ENCODE peak calls at places on chromosomes 3 and 15, in four cellular contexts. G is RWPE2, T is astrocyte, P is PC-9. J is an unnamed sample.
A peak's percentile ranks its signal among the peaks of the same experiment; 100 is the strongest.

GRCh38 chr3:70606018-70606417 is 293.6 kb upstream of the MDFIC2 start:
- DNase-seq in P (no peak), G (no peak), T (peak; percentile 23), J (no peak)

GRCh38 chr15:52790941-52791751 is 1.0 kb upstream of the ONECUT1 start:
- DNase-seq in P (no peak), G (no peak), T (no peak), J (no peak)

GRCh38 chr3:57434041-57434440 is 110.1 kb downstream of the DNAH12 start:
- DNase-seq in T (peak; percentile 15), P (peak; percentile 6), G (no peak), J (peak; percentile 50)

GRCh38 chr3:15974647-15975046 is 176.9 kb upstream of the ANKRD28 start:
- DNase-seq in G (no peak), T (no peak), P (no peak), J (no peak)

GRCh38 chr15:64773606-64774555 is 1.5 kb downstream of the RBPMS2 start:
- DNase-seq in T (no peak), G (no peak), P (no peak), J (no peak)

GRCh38 chr15:93584021-93584420 is 495.0 kb upstream of the RGMA start:
- DNase-seq in T (no peak), P (no peak), G (no peak), J (peak; percentile 0)

GRCh38 chr15:101059381-101060341 is 140.5 kb downstream of the LRRK1 start:
- DNase-seq in P (no peak), G (peak; percentile 46), T (no peak), J (no peak)

GRCh38 chr3:54653456-54654195 is 274.2 kb downstream of the LRTM1 start:
- DNase-seq in P (no peak), T (no peak), G (no peak), J (no peak)

GRCh38 chr3:143348486-143349327 is 229.1 kb downstream of the CHST2 start:
- DNase-seq in T (no peak), G (no peak), P (no peak), J (no peak)

GRCh38 chr3:64431717-64432116 is 206.5 kb upstream of the PRICKLE2 start:
- DNase-seq in T (no peak), P (no peak), G (no peak), J (peak; percentile 31)

GRCh38 chr3:58173670-58174472 is 36.9 kb downstream of the DNASE1L3 start:
- DNase-seq in T (no peak), P (peak; percentile 55), G (no peak), J (no peak)

GRCh38 chr15:63950911-63951481 is 95.3 kb downstream of the DAPK2 start:
- DNase-seq in T (peak; percentile 94), G (no peak), P (no peak), J (peak; percentile 83)

GRCh38 chr3:147513785-147514184 is 104.6 kb downstream of the ZIC1 start:
- DNase-seq in T (no peak), G (no peak), P (no peak), J (no peak)

GRCh38 chr3:75272708-75273107 is 391.4 kb upstream of the FRG2C start:
- DNase-seq in T (peak; percentile 66), G (no peak), P (no peak), J (peak; percentile 63)

GRCh38 chr3:138234401-138235179 is 47.5 kb downstream of the ARMC8 start:
- DNase-seq in G (no peak), P (no peak), T (peak; percentile 66), J (peak; percentile 38)

GRCh38 chr15:44535509-44536297 is 1.2 kb upstream of the EIF3J start:
- DNase-seq in G (no peak), P (peak; percentile 22), T (no peak), J (no peak)

GRCh38 chr3:171508676-171509075 is 48.5 kb upstream of the TNIK start:
- DNase-seq in T (no peak), P (no peak), G (no peak), J (no peak)

GRCh38 chr3:190308154-190308553 is 14.1 kb downstream of the CLDN1 start:
- DNase-seq in P (no peak), T (no peak), G (no peak), J (no peak)

GRCh38 chr15:60682115-60682514 is 203.2 kb upstream of the ICE2 start:
- DNase-seq in P (no peak), G (no peak), T (peak; percentile 56), J (peak; percentile 83)

GRCh38 chr3:127491323-127491722 is 99.2 kb downstream of the TPRA1 start:
- DNase-seq in P (no peak), T (no peak), G (no peak), J (no peak)

GRCh38 chr3:40189118-40189517 is 120.4 kb upstream of the EIF1B start:
- DNase-seq in G (no peak), T (no peak), P (no peak), J (no peak)

GRCh38 chr3:87867001-87867400 is 191.8 kb downstream of the CGGBP1 start:
- DNase-seq in G (no peak), T (peak; percentile 2), P (no peak), J (peak; percentile 7)

GRCh38 chr3:194640829-194641228 is 7.6 kb upstream of the TMEM44 start:
- DNase-seq in P (no peak), G (no peak), T (peak; percentile 42), J (peak; percentile 30)

GRCh38 chr3:2655229-2655701 is 454.9 kb downstream of the IL5RA start:
- DNase-seq in P (no peak), G (no peak), T (no peak), J (no peak)

GRCh38 chr3:62672270-62672987 is 202.8 kb downstream of the CADPS start:
- DNase-seq in G (no peak), P (no peak), T (no peak), J (no peak)

GRCh38 chr15:80674245-80674614 is 20.9 kb upstream of the ABHD17C start:
- DNase-seq in T (no peak), G (no peak), P (no peak), J (peak; percentile 15)

DNA sequence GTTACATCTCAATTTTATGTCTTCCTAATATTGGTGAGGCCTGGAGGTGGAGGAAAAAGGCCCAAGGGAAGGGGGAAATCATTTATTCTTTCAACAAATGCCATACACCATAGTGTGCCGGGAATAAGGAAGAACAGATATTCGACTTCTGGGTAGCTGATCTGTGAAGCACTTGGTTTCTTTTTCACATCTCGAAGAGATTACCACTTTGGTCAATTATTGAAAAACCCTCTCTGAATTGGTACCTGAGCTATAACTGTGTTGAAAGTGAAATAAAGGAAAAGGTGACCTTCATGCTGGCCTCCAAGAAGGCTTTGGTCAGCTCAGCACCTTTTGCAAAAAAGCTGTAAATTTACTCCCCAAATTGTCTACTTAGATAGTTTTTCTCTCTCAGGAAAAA is 14.2 kb upstream of the MB21D2 start:
- DNase-seq in G (no peak), P (no peak), T (no peak), J (no peak)
- TF ChIP-seq CTCF in G (no peak), P (no peak), T (no peak), J (no peak)

GRCh38 chr15:51731549-51732267 is 5.7 kb downstream of the LYSMD2 start:
- DNase-seq in P (peak; percentile 13), T (peak; percentile 37), G (no peak), J (peak; percentile 71)
- H3K4me3 ChIP-seq in P (peak overlapping the region; percentile 29), T (no peak overlapping the region), G (peak overlapping the region; percentile 19), J (no peak overlapping the region)

GRCh38 chr3:148882288-148882687 is 17.2 kb downstream of the CPA3 start:
- DNase-seq in T (peak; percentile 70), G (no peak), P (no peak), J (peak; percentile 78)

GRCh38 chr3:148881286-148881685 is 16.2 kb downstream of the CPA3 start:
- DNase-seq in P (no peak), G (no peak), T (peak; percentile 62), J (peak; percentile 25)

GRCh38 chr3:148879256-148879655 is 14.2 kb downstream of the CPA3 start:
- DNase-seq in T (no peak), G (no peak), P (no peak), J (no peak)

GRCh38 chr3:148883163-148883562 is 18.1 kb downstream of the CPA3 start:
- DNase-seq in T (no peak), G (no peak), P (no peak), J (no peak)

DNA sequence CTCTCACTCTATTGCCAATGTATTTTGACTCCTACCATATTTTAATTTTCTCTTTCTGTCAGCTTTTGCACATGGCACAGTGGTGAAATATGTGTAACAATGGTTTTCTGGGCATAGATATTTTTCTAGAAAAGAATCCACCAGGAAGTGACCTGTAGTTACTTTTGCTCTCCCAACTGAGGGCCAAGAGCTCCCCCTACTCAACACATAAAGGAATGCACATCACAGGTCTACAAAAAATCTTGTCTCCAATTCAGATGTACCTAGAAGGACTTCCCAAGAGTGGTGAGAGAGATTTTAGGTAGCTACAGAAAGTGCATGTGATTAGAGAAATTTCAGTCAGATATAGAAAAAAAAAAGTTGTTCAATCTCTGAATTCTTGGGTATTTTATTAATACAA is 15.6 kb downstream of the CPA3 start:
- DNase-seq in T (no peak), G (no peak), P (no peak), J (no peak)
- TF ChIP-seq CTCF in T (peak; percentile 14), G (peak; percentile 26), P (peak; percentile 43), J (peak; percentile 15)

GRCh38 chr3:185702564-185703225 is 116.6 kb downstream of the SENP2 start:
- DNase-seq in G (no peak), T (no peak), P (no peak), J (no peak)
- H3K4me3 ChIP-seq in G (no peak overlapping the region), T (no peak overlapping the region), P (no peak overlapping the region), J (no peak overlapping the region)

GRCh38 chr3:31721709-31722108 is 189.0 kb downstream of the STT3B start:
- DNase-seq in T (no peak), P (no peak), G (no peak), J (no peak)

GRCh38 chr3:31725976-31726375 is 193.3 kb downstream of the STT3B start:
- DNase-seq in T (no peak), G (no peak), P (no peak), J (no peak)

GRCh38 chr3:31725568-31725967 is 192.8 kb downstream of the STT3B start:
- DNase-seq in T (no peak), G (no peak), P (no peak), J (no peak)

GRCh38 chr3:31724144-31724543 is 191.4 kb downstream of the STT3B start:
- DNase-seq in T (no peak), G (no peak), P (no peak), J (no peak)

GRCh38 chr3:31724681-31725080 is 192.0 kb downstream of the STT3B start:
- DNase-seq in P (no peak), G (no peak), T (no peak), J (peak; percentile 27)
- TF ChIP-seq CTCF in P (peak; percentile 35), G (peak; percentile 21), T (peak; percentile 21), J (peak; percentile 23)

J was measured in fibroblast of mammary gland.